ENCODE peak calls at places on chromosomes 5 and 9, in nine cellular contexts. W is glutamatergic neuron, B is brain microvascular endothelial cell, F is AG09319, I is heart right ventricle, R is GM12865, A is GM13976, Y is endothelial cell, E is IMR-90. D is an unnamed sample.

GRCh38 chr9:96186601-96187011 is 115.4 kb downstream of the HSD17B3 start:
- DNase-seq in W (peak), B (no peak), F (no peak), I (no peak), R (no peak), A (no peak), Y (peak), E (no peak), D (no peak)

GRCh38 chr5:8333977-8334376 is 465.0 kb downstream of the MTRR start:
- DNase-seq in W (no peak), B (no peak), F (no peak), I (no peak), R (no peak), A (no peak), Y (no peak), E (no peak), D (no peak)

GRCh38 chr9:105128908-105129307 is 115.5 kb upstream of the SLC44A1 start:
- DNase-seq in W (no peak), B (no peak), F (no peak), I (no peak), R (no peak), A (no peak), Y (peak), E (no peak), D (no peak)

GRCh38 chr5:178206166-178207101 is 2.1 kb downstream of the HNRNPAB start:
- DNase-seq in W (no peak), B (no peak), F (no peak), I (no peak), R (no peak), A (no peak), Y (no peak), E (peak), D (no peak)

GRCh38 chr9:138077126-138077525 is 199.5 kb downstream of the CACNA1B start:
- DNase-seq in W (no peak), B (no peak), F (no peak), I (no peak), R (no peak), A (no peak), Y (no peak), E (no peak), D (no peak)

GRCh38 chr9:1460143-1460769 is 410.1 kb downstream of the DMRT2 start:
- DNase-seq in W (no peak), B (no peak), F (no peak), I (no peak), R (peak), A (peak), Y (peak), E (no peak), D (peak)

GRCh38 chr9:2017459-2018161 is 2.5 kb downstream of the SMARCA2 start:
- DNase-seq in W (peak), B (peak), F (peak), I (peak), R (peak), A (peak), Y (peak), E (peak), D (peak)

GRCh38 chr9:136564379-136564988 is 18.6 kb upstream of the NOTCH1 start:
- DNase-seq in W (no peak), B (peak), F (no peak), I (peak), R (peak), A (peak), Y (no peak), E (peak), D (peak)

GRCh38 chr9:26034776-26035175 is 356.5 kb upstream of the TUSC1 start:
- DNase-seq in W (no peak), B (peak), F (no peak), I (no peak), R (no peak), A (no peak), Y (no peak), E (peak), D (no peak)

GRCh38 chr9:89463986-89464901 is 33.7 kb downstream of the SEMA4D start:
- DNase-seq in W (no peak), B (no peak), F (no peak), I (no peak), R (peak), A (peak), Y (no peak), E (no peak), D (peak)

GRCh38 chr5:139605887-139606286 is 42.3 kb upstream of the CXXC5 start:
- DNase-seq in W (no peak), B (no peak), F (no peak), I (no peak), R (peak), A (no peak), Y (no peak), E (no peak), D (no peak)

GRCh38 chr9:72554221-72554641 is 32.8 kb downstream of the TMC1 start:
- DNase-seq in W (no peak), B (peak), F (peak), I (no peak), R (no peak), A (no peak), Y (no peak), E (peak), D (no peak)

GRCh38 chr9:70421020-70421271 is 6.5 kb upstream of the KLF9 start:
- DNase-seq in W (no peak), B (no peak), F (no peak), I (no peak), R (no peak), A (no peak), Y (no peak), E (no peak), D (no peak)

GRCh38 chr9:2593754-2594153 is 27.8 kb upstream of the VLDLR start:
- DNase-seq in W (no peak), B (no peak), F (no peak), I (no peak), R (no peak), A (no peak), Y (no peak), E (no peak), D (no peak)

GRCh38 chr9:70924905-70925547 is 196.4 kb downstream of the TRPM3 start:
- DNase-seq in W (peak), B (peak), F (peak), I (no peak), R (peak), A (peak), Y (peak), E (peak), D (peak)

GRCh38 chr5:39024884-39025283 is 49.3 kb downstream of the RICTOR start:
- DNase-seq in W (no peak), B (no peak), F (no peak), I (no peak), R (no peak), A (no peak), Y (no peak), E (peak), D (no peak)

GRCh38 chr9:16202913-16203734 is 650.3 kb downstream of the CCDC171 start:
- DNase-seq in W (peak), B (peak), F (peak), I (no peak), R (no peak), A (no peak), Y (no peak), E (peak), D (no peak)

GRCh38 chr5:179679014-179679674 is 1.7 kb downstream of the CBY3 start:
- DNase-seq in W (peak), B (peak), F (no peak), I (peak), R (peak), A (peak), Y (peak), E (peak), D (peak)

GRCh38 chr9:32554107-32554506 is 1.7 kb upstream of the TOPORS start:
- DNase-seq in W (no peak), B (no peak), F (no peak), I (no peak), R (no peak), A (no peak), Y (no peak), E (peak), D (no peak)

GRCh38 chr5:14617441-14617840 is 35.8 kb downstream of the OTULINL start:
- DNase-seq in W (no peak), B (no peak), F (no peak), I (no peak), R (no peak), A (no peak), Y (no peak), E (no peak), D (no peak)

GRCh38 chr5:73103885-73104284 is 16.5 kb upstream of the TMEM171 start:
- DNase-seq in W (no peak), B (no peak), F (no peak), I (no peak), R (no peak), A (no peak), Y (no peak), E (no peak), D (no peak)

GRCh38 chr5:134584662-134585061 is 48.0 kb downstream of the SAR1B start:
- DNase-seq in W (no peak), B (no peak), F (no peak), I (no peak), R (no peak), A (no peak), Y (no peak), E (no peak), D (no peak)

GRCh38 chr9:137809038-137809630 is 68.4 kb upstream of the CACNA1B start:
- DNase-seq in W (peak), B (no peak), F (no peak), I (no peak), R (peak), A (peak), Y (no peak), E (no peak), D (peak)

GRCh38 chr5:60668715-60669304 is 31.2 kb downstream of the DEPDC1B start:
- DNase-seq in W (no peak), B (no peak), F (no peak), I (no peak), R (peak), A (peak), Y (no peak), E (peak), D (peak)

GRCh38 chr5:81213070-81213469 is 20.1 kb upstream of the CKMT2 start:
- DNase-seq in W (no peak), B (no peak), F (no peak), I (no peak), R (no peak), A (no peak), Y (no peak), E (no peak), D (no peak)

GRCh38 chr9:136011703-136012496 is 50.7 kb upstream of the UBAC1 start:
- DNase-seq in W (peak), B (peak), F (peak), I (peak), R (no peak), A (no peak), Y (no peak), E (peak), D (no peak)

GRCh38 chr5:1505506-1506241 is 18.1 kb downstream of the LPCAT1 start:
- DNase-seq in W (peak), B (no peak), F (no peak), I (no peak), R (no peak), A (no peak), Y (no peak), E (no peak), D (no peak)

GRCh38 chr5:125410501-125411162 is 664.2 kb upstream of the ZNF608 start:
- DNase-seq in W (no peak), B (peak), F (peak), I (no peak), R (peak), A (no peak), Y (no peak), E (peak), D (no peak)

GRCh38 chr5:142800776-142801494 is 30.8 kb downstream of the ARHGAP26 start:
- DNase-seq in W (no peak), B (no peak), F (no peak), I (no peak), R (peak), A (no peak), Y (no peak), E (no peak), D (peak)

GRCh38 chr9:982660-983240 is 6.3 kb downstream of the DMRT3 start:
- DNase-seq in W (no peak), B (no peak), F (no peak), I (no peak), R (no peak), A (no peak), Y (no peak), E (peak), D (no peak)

GRCh38 chr9:95788486-95789110 is 86.9 kb upstream of the ERCC6L2 start:
- DNase-seq in W (no peak), B (no peak), F (no peak), I (no peak), R (no peak), A (no peak), Y (no peak), E (no peak), D (no peak)

GRCh38 chr9:120383611-120383998 is 196.4 kb downstream of the CDK5RAP2 start:
- DNase-seq in W (no peak), B (no peak), F (no peak), I (no peak), R (no peak), A (no peak), Y (no peak), E (no peak), D (no peak)

GRCh38 chr9:120385606-120386389 is 194.2 kb downstream of the CDK5RAP2 start:
- DNase-seq in W (no peak), B (no peak), F (no peak), I (no peak), R (no peak), A (no peak), Y (no peak), E (no peak), D (no peak)

GRCh38 chr9:120382453-120382852 is 197.5 kb downstream of the CDK5RAP2 start:
- DNase-seq in W (no peak), B (no peak), F (no peak), I (no peak), R (no peak), A (no peak), Y (no peak), E (no peak), D (no peak)

GRCh38 chr9:120384925-120385272 is 195.1 kb downstream of the CDK5RAP2 start:
- DNase-seq in W (no peak), B (no peak), F (no peak), I (no peak), R (no peak), A (no peak), Y (no peak), E (no peak), D (no peak)

DNA sequence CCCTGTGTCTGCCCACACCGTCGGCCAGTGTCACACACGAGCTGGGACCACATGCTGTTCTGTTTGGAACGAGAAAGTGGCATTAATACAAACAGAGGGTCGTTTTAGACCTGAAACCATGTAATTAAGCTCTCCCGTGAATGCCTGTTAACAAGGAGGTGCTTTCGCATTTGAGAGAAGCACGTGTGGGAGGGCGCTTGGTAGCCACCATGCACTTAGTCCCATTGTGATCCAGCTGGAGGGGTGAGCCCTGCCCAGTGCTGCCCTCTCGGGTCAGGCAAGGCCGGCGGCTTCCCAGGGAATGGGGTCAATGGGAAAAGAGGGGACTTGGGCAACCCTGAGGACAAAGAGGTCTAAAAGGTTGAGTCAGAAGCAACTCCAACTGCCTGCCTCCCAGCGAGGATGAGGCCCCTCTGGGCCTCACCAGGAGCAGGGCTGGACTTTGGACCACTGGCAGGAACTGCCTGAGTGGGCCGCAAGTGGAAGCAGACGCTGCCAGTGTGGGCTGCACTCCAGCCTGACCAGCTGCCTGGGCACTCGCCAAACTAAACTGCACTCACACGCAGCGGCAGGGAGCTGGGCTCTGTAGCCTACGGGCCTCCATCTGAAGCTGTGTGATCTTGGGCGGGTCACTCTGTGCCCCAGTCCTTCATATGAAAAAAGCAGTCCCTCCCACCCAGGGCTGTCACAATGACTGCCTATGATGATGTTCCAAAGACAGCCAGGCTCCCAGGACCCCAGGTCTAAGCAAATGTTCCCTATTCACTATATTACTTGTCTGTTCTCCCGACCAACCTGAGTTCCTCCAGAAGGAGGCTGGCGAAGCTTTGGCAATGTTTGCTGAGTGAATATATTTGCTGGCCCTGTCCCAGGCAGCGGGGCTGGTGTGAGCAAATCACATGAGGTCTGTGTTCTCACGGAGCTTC is 195.7 kb downstream of the CDK5RAP2 start:
- DNase-seq in W (no peak), B (peak), F (peak), I (no peak), R (no peak), A (no peak), Y (no peak), E (peak), D (no peak)
- TF ChIP-seq CTCF in W (no peak), B (no peak), F (no peak), I (no peak), R (no peak), A (no peak), Y (no peak), E (no peak), D (no peak)

GRCh38 chr9:84258371-84258770 is 82.2 kb downstream of the SLC28A3 start:
- DNase-seq in W (no peak), B (no peak), F (no peak), I (no peak), R (no peak), A (no peak), Y (no peak), E (no peak), D (no peak)
- TF ChIP-seq CTCF in W (no peak), B (no peak), F (no peak), I (no peak), R (no peak), A (no peak), Y (no peak), E (no peak), D (no peak)

GRCh38 chr5:35920890-35921289 is 17.5 kb downstream of the CAPSL start:
- DNase-seq in W (no peak), B (no peak), F (no peak), I (no peak), R (no peak), A (no peak), Y (peak), E (no peak), D (no peak)
- TF ChIP-seq CTCF in W (no peak), B (peak), F (no peak), I (no peak), R (no peak), A (no peak), Y (no peak), E (no peak), D (no peak)

DNA sequence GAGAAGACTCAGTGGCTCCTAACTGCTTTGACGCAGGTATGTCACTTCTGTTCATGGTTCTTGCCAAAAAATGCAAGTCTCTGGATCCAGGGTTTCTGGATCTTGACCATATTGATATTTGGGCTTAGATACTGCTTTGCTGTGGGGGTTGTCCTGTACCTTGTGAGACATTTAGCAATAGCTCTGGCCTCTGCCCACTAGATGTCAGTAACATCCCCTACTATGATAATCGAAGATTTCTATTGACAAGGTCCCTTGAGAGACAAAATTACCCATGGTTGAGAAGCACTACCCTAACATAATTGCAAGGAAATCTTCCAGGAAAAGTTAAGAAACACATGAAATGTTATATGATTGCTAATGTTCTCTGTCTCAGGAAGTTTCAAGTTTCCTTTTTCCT is 285.4 kb downstream of the TMEM232 start:
- DNase-seq in W (no peak), B (peak), F (peak), I (no peak), R (peak), A (no peak), Y (peak), E (peak), D (peak)
- TF ChIP-seq CTCF in W (no peak), B (peak), F (peak), I (no peak), R (peak), A (peak), Y (no peak), E (peak), D (peak)

DNA sequence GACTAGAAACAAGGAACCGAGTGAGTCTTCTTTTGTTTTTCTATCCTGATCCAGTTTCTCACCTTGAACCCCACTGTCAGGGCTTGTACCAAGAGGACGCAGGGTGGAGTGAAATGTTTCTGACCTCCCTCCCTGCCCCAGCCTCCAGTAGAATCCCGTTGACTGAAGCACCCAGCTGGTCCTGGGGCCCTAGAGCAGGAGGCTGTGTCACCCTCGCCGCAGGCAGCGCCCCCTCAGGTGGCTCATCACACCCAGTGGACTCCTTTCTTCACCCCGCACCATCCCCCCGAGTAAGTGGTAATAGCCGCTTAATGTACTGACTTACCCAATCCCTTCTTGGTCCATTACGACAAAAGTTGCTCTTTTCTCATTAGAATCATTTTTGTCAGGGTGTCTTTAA is 53.8 kb downstream of the MVB12B start:
- DNase-seq in W (no peak), B (no peak), F (no peak), I (no peak), R (no peak), A (no peak), Y (no peak), E (no peak), D (no peak)
- TF ChIP-seq CTCF in W (no peak), B (peak), F (no peak), I (no peak), R (no peak), A (no peak), Y (no peak), E (no peak), D (no peak)

GRCh38 chr5:164341056-164341619 is 835.7 kb downstream of the MAT2B start:
- DNase-seq in W (no peak), B (no peak), F (no peak), I (no peak), R (no peak), A (no peak), Y (no peak), E (no peak), D (no peak)
- TF ChIP-seq CTCF in W (no peak), B (peak), F (no peak), I (no peak), R (no peak), A (no peak), Y (no peak), E (no peak), D (no peak)

GRCh38 chr9:14962193-14962899 is 52.1 kb upstream of the FREM1 start:
- DNase-seq in W (no peak), B (no peak), F (no peak), I (no peak), R (no peak), A (no peak), Y (no peak), E (no peak), D (no peak)

GRCh38 chr9:14967450-14968321 is 57.5 kb upstream of the FREM1 start:
- DNase-seq in W (no peak), B (no peak), F (no peak), I (no peak), R (no peak), A (no peak), Y (no peak), E (no peak), D (no peak)
- TF ChIP-seq CTCF in W (no peak), B (no peak), F (no peak), I (no peak), R (no peak), A (no peak), Y (no peak), E (no peak), D (no peak)